ENCODE peak calls at places on chromosomes 2 and 18, in five cellular contexts. D is HCT116, I is GM12878, Z is H1, C is K562. V is an unnamed sample.

GRCh38 chr18:8603663-8604520 is 5.3 kb upstream of the RAB12 start:
- DNase-seq in C (no peak), Z (no peak), I (peak; percentile 49), D (no peak), V (no peak)

GRCh38 chr2:88959480-88960204 is 268.2 kb downstream of the RPIA start:
- DNase-seq in C (peak; percentile 6), D (no peak), I (no peak), Z (no peak), V (no peak)

GRCh38 chr18:72086421-72086820 is 457.7 kb downstream of the CBLN2 start:
- DNase-seq in I (no peak), D (no peak), C (peak; percentile 0), Z (no peak), V (peak; percentile 24)

GRCh38 chr2:188050716-188051115 is 241.0 kb upstream of the GULP1 start:
- DNase-seq in Z (no peak), I (no peak), C (no peak), D (no peak), V (no peak)

GRCh38 chr2:227834423-227834822 is 20.8 kb downstream of the CCL20 start:
- DNase-seq in D (peak; percentile 34), Z (no peak), I (no peak), C (no peak), V (no peak)

GRCh38 chr2:217928324-217929293 is 74.2 kb downstream of the TNS1 start:
- DNase-seq in Z (no peak), C (no peak), D (no peak), I (no peak), V (no peak)

GRCh38 chr2:126616606-126617069 is 39.3 kb upstream of the GYPC start:
- DNase-seq in C (no peak), Z (no peak), I (no peak), D (no peak), V (no peak)

GRCh38 chr2:120660056-120660694 is 75.5 kb upstream of the GLI2 start:
- DNase-seq in Z (no peak), I (no peak), C (no peak), D (no peak), V (no peak)

GRCh38 chr2:191857406-191857805 is 10.5 kb upstream of the CAVIN2 start:
- DNase-seq in I (no peak), Z (no peak), D (no peak), C (no peak), V (no peak)

GRCh38 chr2:215966274-215966673 is 47.1 kb downstream of the MREG start:
- DNase-seq in I (no peak), C (no peak), Z (no peak), D (no peak), V (no peak)

GRCh38 chr2:43486604-43487003 is 109.2 kb downstream of the THADA start:
- DNase-seq in D (no peak), I (no peak), Z (no peak), C (no peak), V (no peak)

GRCh38 chr2:8487461-8487932 is 194.4 kb upstream of the ID2 start:
- DNase-seq in I (no peak), C (no peak), Z (no peak), D (no peak), V (no peak)

GRCh38 chr2:5236308-5236707 is 455.9 kb upstream of the SOX11 start:
- DNase-seq in I (no peak), D (no peak), Z (no peak), C (no peak), V (no peak)

GRCh38 chr2:43831438-43832294 is 7.0 kb downstream of the ABCG5 start:
- DNase-seq in C (no peak), Z (no peak), I (no peak), D (no peak), V (no peak)

GRCh38 chr18:36572135-36572856 is 256.5 kb downstream of the TPGS2 start:
- DNase-seq in D (peak; percentile 8), Z (no peak), I (peak; percentile 38), C (peak; percentile 57), V (peak; percentile 19)

GRCh38 chr2:77268626-77269025 is 253.6 kb downstream of the LRRTM4 start:
- DNase-seq in I (no peak), D (no peak), Z (no peak), C (no peak), V (no peak)

GRCh38 chr2:47250576-47251403 is 95.7 kb upstream of the STPG4 start:
- DNase-seq in Z (no peak), C (peak; percentile 46), I (no peak), D (no peak), V (no peak)

GRCh38 chr2:134539946-134540345 is 178.9 kb downstream of the TMEM163 start:
- DNase-seq in Z (no peak), C (no peak), I (no peak), D (no peak), V (no peak)

DNA sequence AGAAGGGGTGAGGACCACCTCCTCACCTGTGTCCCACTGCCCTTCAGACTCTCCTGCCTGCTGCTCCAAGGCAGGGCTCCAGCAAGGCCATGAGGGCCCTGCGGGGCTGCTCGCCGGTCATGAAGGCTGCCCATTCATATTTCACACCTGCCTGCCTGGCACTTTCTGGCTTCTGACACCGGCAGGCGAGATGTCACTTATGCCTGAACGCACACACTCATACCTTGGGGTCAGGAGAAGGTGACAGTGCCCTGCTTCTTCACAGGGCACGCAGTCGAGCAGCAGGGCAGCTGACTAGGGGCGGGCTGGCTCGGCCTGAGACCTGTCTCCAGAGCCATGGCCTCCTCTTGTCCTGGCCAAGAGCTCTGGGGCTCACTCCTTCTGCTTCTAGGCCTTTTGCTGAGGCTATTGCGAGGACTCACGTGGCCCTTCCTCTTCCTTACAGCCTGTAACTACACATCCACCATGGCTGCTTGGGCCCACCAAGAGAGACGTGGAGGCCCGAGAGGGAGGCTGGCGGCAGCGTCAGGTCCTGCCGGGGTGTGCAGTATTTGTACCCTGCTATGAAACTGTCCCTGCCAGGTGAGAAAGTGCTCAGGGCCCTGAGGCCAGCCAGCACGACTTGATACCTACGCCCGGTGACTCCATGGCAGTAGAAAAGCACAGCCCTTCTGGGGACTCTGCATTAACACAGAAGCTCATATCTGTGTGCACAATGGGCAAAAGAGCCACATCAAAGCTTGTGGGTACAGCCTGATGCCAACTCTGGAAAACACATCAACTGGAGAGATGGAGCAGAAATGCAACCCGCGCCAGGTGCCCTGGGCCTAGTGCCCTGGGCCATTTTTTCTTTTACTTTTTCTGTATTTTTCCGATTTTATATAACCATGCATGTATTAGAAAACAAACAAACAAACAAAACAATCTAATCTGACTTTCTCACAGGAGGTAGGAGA is 30.6 kb downstream of the HS6ST1 start:
- DNase-seq in C (no peak), Z (no peak), I (no peak), D (no peak), V (no peak)
- TF ChIP-seq SRF in C (no peak), Z (no peak), I (no peak), D (no peak), V (no peak)

GRCh38 chr2:11065833-11066232 is 89.4 kb upstream of the SLC66A3 start:
- DNase-seq in I (no peak), D (no peak), Z (no peak), C (no peak), V (no peak)
- TF ChIP-seq POLR2AphosphoS5 in I (no peak), D (no peak), Z (no peak), C (no peak), V (no peak)

GRCh38 chr18:53070706-53071105 is 730.7 kb downstream of the DCC start:
- DNase-seq in D (no peak), C (no peak), I (no peak), Z (no peak), V (no peak)
- TF ChIP-seq SRF in D (no peak), C (no peak), I (no peak), Z (no peak), V (no peak)

DNA sequence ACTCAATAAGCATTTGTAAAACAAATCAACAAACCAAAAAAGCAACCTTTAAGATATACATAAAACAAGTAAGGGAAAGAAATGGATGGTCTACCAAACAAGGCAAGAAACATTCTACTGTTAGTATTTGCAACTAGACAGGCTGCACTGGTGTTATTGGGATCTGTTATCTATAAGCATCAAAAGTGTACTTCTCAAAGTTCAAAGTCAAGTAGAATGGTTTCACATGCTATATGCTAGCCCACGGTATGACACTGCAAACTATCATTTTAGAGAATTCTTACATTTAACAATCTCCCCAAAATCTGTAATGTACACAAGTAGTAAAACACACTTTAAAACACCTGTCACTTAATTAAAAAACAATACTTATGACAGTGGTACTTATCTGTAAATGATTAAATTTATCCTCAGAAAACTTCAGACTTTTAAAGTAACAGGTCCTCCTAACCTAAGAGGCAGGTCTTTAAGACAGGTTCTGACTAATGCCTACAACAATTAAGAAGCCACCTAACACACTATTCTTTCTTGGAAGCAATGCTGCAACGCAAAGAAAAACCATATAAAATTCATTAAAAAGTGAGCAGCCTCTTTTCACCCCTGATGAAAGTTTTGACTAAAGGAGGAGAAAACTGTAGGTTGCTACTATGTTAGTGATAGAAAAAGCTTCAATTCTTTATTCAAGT is 34.8 kb downstream of the SMAD2 start:
- DNase-seq in C (no peak), D (no peak), Z (no peak), I (no peak), V (peak; percentile 19)
- TF ChIP-seq POLR2AphosphoS5 in C (no peak), D (no peak), Z (no peak), I (no peak), V (no peak)

GRCh38 chr2:45125232-45125631 is 116.0 kb upstream of the SIX2 start:
- DNase-seq in D (no peak), Z (no peak), I (no peak), C (no peak), V (no peak)
- TF ChIP-seq SRF in D (no peak), Z (no peak), I (no peak), C (no peak), V (no peak)

V was measured in HepG2.